ENCODE peak calls at places on chromosome 3, in eight cellular contexts. C is endodermal cell, G is left lung, V is mucosa of descending colon, Q is sigmoid colon, A is SJSA1, M is cardiac muscle cell, K is aorta. U is an unnamed sample.

GRCh38 chr3:17642474-17642873 is 100.0 kb downstream of the TBC1D5 start:
- DNase-seq in A (no peak), G (no peak), C (no peak), K (no peak), Q (no peak), M (peak; percentile 13), V (no peak), U (no peak)

GRCh38 chr3:44865272-44866005 is 3.7 kb downstream of the TMEM42 start:
- DNase-seq in M (no peak), K (no peak), C (no peak), V (no peak), A (no peak), Q (no peak), G (no peak), U (no peak)

GRCh38 chr3:141401584-141402475 is 33.5 kb downstream of the ZBTB38 start:
- DNase-seq in A (peak; percentile 35), M (peak; percentile 63), C (peak; percentile 84), G (peak; percentile 91), Q (no peak), V (peak; percentile 76), K (peak; percentile 68), U (peak; percentile 76)

GRCh38 chr3:127486337-127486944 is 104.1 kb downstream of the TPRA1 start:
- DNase-seq in C (peak; percentile 13), M (no peak), K (no peak), G (no peak), Q (peak; percentile 51), A (no peak), V (no peak), U (no peak)

GRCh38 chr3:120311863-120312794 is 27.1 kb upstream of the GPR156 start:
- DNase-seq in Q (no peak), A (no peak), K (no peak), G (no peak), V (no peak), C (no peak), M (no peak), U (no peak)

GRCh38 chr3:31732548-31732947 is 199.8 kb downstream of the STT3B start:
- DNase-seq in K (no peak), G (no peak), V (no peak), Q (no peak), M (no peak), C (no peak), A (no peak), U (no peak)

GRCh38 chr3:149170672-149171071 is 41.2 kb downstream of the HPS3 start:
- DNase-seq in V (no peak), G (no peak), A (no peak), K (no peak), Q (no peak), C (no peak), M (no peak), U (no peak)

GRCh38 chr3:163622384-163622783 is 1455.9 kb downstream of the SI start:
- DNase-seq in V (no peak), Q (no peak), K (no peak), G (no peak), C (peak; percentile 86), M (no peak), A (no peak), U (peak; percentile 81)

GRCh38 chr3:30355622-30356021 is 250.8 kb upstream of the TGFBR2 start:
- DNase-seq in G (no peak), A (no peak), K (no peak), C (no peak), Q (no peak), V (no peak), M (no peak), U (no peak)

GRCh38 chr3:120855665-120856437 is 52.2 kb upstream of the STXBP5L start:
- DNase-seq in K (peak; percentile 75), C (peak; percentile 61), G (peak; percentile 39), M (peak; percentile 82), A (peak; percentile 41), Q (peak; percentile 85), V (peak; percentile 18), U (peak; percentile 30)

GRCh38 chr3:105847865-105848264 is 20.9 kb downstream of the CBLB start:
- DNase-seq in A (no peak), M (no peak), K (no peak), V (no peak), G (no peak), Q (no peak), C (no peak), U (no peak)

GRCh38 chr3:55726501-55726775 is 239.3 kb upstream of the WNT5A start:
- DNase-seq in A (no peak), V (no peak), M (no peak), G (no peak), K (no peak), C (no peak), Q (no peak), U (no peak)

GRCh38 chr3:30751610-30752299 is 142.7 kb downstream of the GADL1 start:
- DNase-seq in M (peak; percentile 71), V (peak; percentile 40), K (no peak), G (no peak), A (peak; percentile 24), C (peak; percentile 80), Q (no peak), U (peak; percentile 77)

GRCh38 chr3:71211083-71211482 is 372.4 kb downstream of the FOXP1 start:
- DNase-seq in K (no peak), G (no peak), Q (no peak), M (peak; percentile 21), C (no peak), A (no peak), V (no peak), U (no peak)

GRCh38 chr3:87771338-87772059 is 287.3 kb downstream of the CGGBP1 start:
- DNase-seq in C (peak; percentile 74), G (no peak), K (peak; percentile 44), V (peak; percentile 28), M (peak; percentile 5), Q (peak; percentile 56), A (no peak), U (peak; percentile 62)

GRCh38 chr3:135565481-135565880 is 400.0 kb upstream of the PPP2R3A start:
- DNase-seq in Q (no peak), K (no peak), G (no peak), M (no peak), A (peak; percentile 50), C (no peak), V (no peak), U (no peak)

GRCh38 chr3:66363133-66363532 is 137.7 kb downstream of the LRIG1 start:
- DNase-seq in V (no peak), C (no peak), K (no peak), G (no peak), A (no peak), Q (no peak), M (no peak), U (no peak)

GRCh38 chr3:127405791-127406190 is 117.9 kb upstream of the PRR20G start:
- DNase-seq in K (no peak), V (no peak), C (peak; percentile 31), M (no peak), G (no peak), A (no peak), Q (peak; percentile 20), U (no peak)

GRCh38 chr3:171001957-171002694 is 24.4 kb downstream of the SLC2A2 start:
- DNase-seq in K (no peak), C (no peak), Q (no peak), V (no peak), G (no peak), M (peak; percentile 23), A (peak; percentile 75), U (no peak)

GRCh38 chr3:184066211-184066610 is 13.4 kb downstream of the HTR3C start:
- DNase-seq in V (no peak), K (no peak), A (peak; percentile 68), C (no peak), M (no peak), Q (no peak), G (no peak), U (no peak)

GRCh38 chr3:8492744-8493511 is 8.7 kb upstream of the LMCD1 start:
- DNase-seq in C (no peak), V (no peak), G (no peak), M (no peak), A (no peak), K (no peak), Q (no peak), U (no peak)

GRCh38 chr3:157275832-157276231 is 115.9 kb upstream of the CCNL1 start:
- DNase-seq in V (no peak), M (no peak), K (no peak), C (no peak), A (no peak), G (no peak), Q (no peak), U (no peak)

GRCh38 chr3:42175841-42176240 is 84.7 kb downstream of the TRAK1 start:
- DNase-seq in K (no peak), C (no peak), G (no peak), Q (no peak), M (no peak), A (no peak), V (no peak), U (no peak)
- H3K4me3 ChIP-seq in K (no peak overlapping the region), C (no peak overlapping the region), G (no peak overlapping the region), Q (no peak overlapping the region), M (no peak overlapping the region), A (no peak overlapping the region), V (no peak overlapping the region), U (no peak overlapping the region)

GRCh38 chr3:50665603-50666115 is 9.1 kb upstream of the DOCK3 start:
- DNase-seq in A (no peak), V (no peak), C (peak; percentile 29), K (no peak), Q (peak; percentile 36), M (no peak), G (no peak), U (no peak)
- H3K4me1 ChIP-seq in A (peaks cover 1% of the 10 kb centered on the region), V (no peaks in the 10 kb centered on the region), C (no peaks in the 10 kb centered on the region), K (no peaks in the 10 kb centered on the region), Q (no peaks in the 10 kb centered on the region), M (no peaks in the 10 kb centered on the region), G (peaks cover 4% of the 10 kb centered on the region), U (no peaks in the 10 kb centered on the region)

DNA sequence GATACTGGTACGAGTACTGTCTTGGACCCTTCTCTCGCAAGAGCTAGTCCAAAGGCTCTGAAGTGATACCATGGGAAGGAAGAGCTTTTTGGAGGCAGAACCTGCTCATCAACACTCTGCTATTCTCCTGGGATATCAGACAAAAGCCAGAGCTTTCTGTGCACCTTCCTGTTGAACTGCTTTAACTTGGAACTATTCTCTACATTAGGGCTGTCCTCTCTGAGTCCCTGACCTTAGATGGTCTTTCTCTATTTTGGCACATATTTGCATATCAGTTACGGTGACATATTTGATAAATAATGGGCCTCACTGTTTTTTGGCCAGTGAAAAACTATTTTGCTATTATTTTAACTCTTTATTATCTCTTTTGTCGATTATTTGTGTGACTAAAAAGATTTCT is 146.9 kb downstream of the TIGIT start:
- DNase-seq in G (no peak), Q (no peak), V (no peak), M (no peak), A (no peak), C (no peak), K (no peak), U (no peak)
- H3K4me3 ChIP-seq in G (no peak overlapping the region), Q (no peak overlapping the region), V (no peak overlapping the region), M (no peak overlapping the region), A (no peak overlapping the region), C (no peak overlapping the region), K (no peak overlapping the region), U (no peak overlapping the region)

DNA sequence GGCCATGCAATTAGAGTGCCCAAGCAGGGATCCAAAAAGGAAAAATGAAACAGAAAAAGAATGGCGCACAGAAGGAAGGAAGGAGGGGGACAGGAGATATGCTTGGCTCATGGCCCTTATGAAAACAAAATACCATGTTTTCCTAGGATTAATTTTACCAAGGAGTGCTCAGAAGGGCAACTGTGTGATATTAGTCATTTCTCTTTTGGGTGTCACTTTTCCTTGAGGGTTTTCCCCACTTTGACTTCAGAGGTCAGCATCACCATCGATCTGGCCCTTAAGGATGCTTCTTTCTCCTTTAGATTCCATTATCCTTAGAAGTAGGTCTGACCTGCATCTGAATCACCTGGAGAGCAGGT is 1.4 kb downstream of the PARP14 start:
- DNase-seq in C (no peak), A (no peak), G (no peak), Q (no peak), V (no peak), M (no peak), K (no peak), U (no peak)
- H3K4me1 ChIP-seq in C (no peaks in the 10 kb centered on the region), A (peaks cover 21% of the 10 kb centered on the region), G (peaks cover 13% of the 10 kb centered on the region), Q (no peaks in the 10 kb centered on the region), V (peaks cover 21% of the 10 kb centered on the region), M (no peaks in the 10 kb centered on the region), K (no peaks in the 10 kb centered on the region), U (peaks cover 15% of the 10 kb centered on the region)